ENCODE peak calls at places on chromosomes 12 and 14, in seven cellular contexts. P is PC-3, H is MM.1S, E is GM23248, J is SK-N-SH, I is GM23338, D is HCT116. M is an unnamed sample.

GRCh38 chr12:76762556-76762955 is 1.4 kb upstream of the ZDHHC17 start:
- DNase-seq in D (no peak), I (peak), H (no peak), J (no peak), P (no peak), E (peak), M (peak)

GRCh38 chr12:53972152-53972702 is 699 bp upstream of the HOXC11 start:
- DNase-seq in J (no peak), D (no peak), P (peak), H (no peak), I (no peak), E (peak), M (no peak)

GRCh38 chr12:63206908-63207307 is 55.9 kb upstream of the AVPR1A start:
- DNase-seq in D (no peak), J (no peak), H (no peak), P (peak), I (no peak), E (peak), M (peak)

GRCh38 chr12:9731797-9732196 is 1.1 kb downstream of the CLECL1 start:
- DNase-seq in J (no peak), E (no peak), D (no peak), P (no peak), H (peak), I (no peak), M (no peak)

GRCh38 chr12:70197362-70197744 is 45.9 kb upstream of the CNOT2 start:
- DNase-seq in H (no peak), J (no peak), D (no peak), E (peak), I (no peak), P (no peak), M (no peak)

GRCh38 chr14:105140581-105140980 is 28.0 kb downstream of the JAG2 start:
- DNase-seq in E (no peak), P (no peak), J (no peak), I (no peak), D (no peak), H (no peak), M (no peak)

GRCh38 chr12:97899956-97900355 is 437.4 kb downstream of the RMST start:
- DNase-seq in J (no peak), E (no peak), P (no peak), H (no peak), D (no peak), I (no peak), M (peak)

GRCh38 chr12:110885152-110885840 is 35.1 kb downstream of the MYL2 start:
- DNase-seq in P (no peak), D (no peak), J (no peak), I (no peak), H (no peak), E (no peak), M (no peak)

GRCh38 chr14:70660967-70661871 is 19.5 kb downstream of the TTC9 start:
- DNase-seq in J (no peak), P (no peak), D (no peak), H (no peak), I (no peak), E (no peak), M (no peak)

GRCh38 chr12:111596985-111597730 is 2.0 kb downstream of the ATXN2 start:
- DNase-seq in I (peak), E (peak), P (peak), J (peak), D (peak), H (peak), M (peak)

GRCh38 chr12:77940011-77940423 is 109.3 kb downstream of the NAV3 start:
- DNase-seq in I (no peak), D (peak), E (peak), H (no peak), P (peak), J (no peak), M (no peak)

GRCh38 chr14:23863836-23864235 is 89.7 kb upstream of the DHRS4 start:
- DNase-seq in I (no peak), E (no peak), H (no peak), P (no peak), J (no peak), D (no peak), M (no peak)

GRCh38 chr12:70849265-70849960 is 71.1 kb downstream of the PTPRR start:
- DNase-seq in H (peak), P (peak), J (peak), E (peak), D (peak), I (peak), M (peak)

GRCh38 chr12:106956048-106956935 is 585 bp downstream of the TMEM263 start:
- DNase-seq in D (peak), J (peak), P (peak), H (peak), I (peak), E (peak), M (peak)

GRCh38 chr12:25995906-25996305 is 37.4 kb downstream of the RASSF8 start:
- DNase-seq in E (peak), J (no peak), I (no peak), P (no peak), D (no peak), H (no peak), M (no peak)

GRCh38 chr12:56230449-56231183 is 765 bp downstream of the SLC39A5 start:
- DNase-seq in H (no peak), J (no peak), I (peak), P (no peak), D (no peak), E (no peak), M (peak)

GRCh38 chr12:5301539-5301938 is 130.4 kb upstream of the NTF3 start:
- DNase-seq in I (no peak), J (no peak), E (no peak), H (no peak), P (no peak), D (no peak), M (no peak)

GRCh38 chr12:99498756-99499155 is 148.8 kb upstream of the GARIN6 start:
- DNase-seq in H (no peak), D (no peak), I (peak), P (peak), J (no peak), E (peak), M (no peak)

GRCh38 chr12:50525422-50525821 is 20.6 kb downstream of the DIP2B start:
- DNase-seq in P (no peak), I (no peak), J (no peak), H (no peak), D (no peak), E (no peak), M (no peak)

GRCh38 chr14:62209287-62209899 is 447.2 kb downstream of the SNAPC1 start:
- DNase-seq in P (peak), J (no peak), D (no peak), I (no peak), H (no peak), E (peak), M (no peak)

GRCh38 chr12:121278450-121279375 is 17.8 kb downstream of the CAMKK2 start:
- DNase-seq in D (no peak), H (no peak), P (no peak), J (peak), I (no peak), E (peak), M (no peak)

GRCh38 chr12:107992870-107993451 is 136.1 kb upstream of the WSCD2 start:
- DNase-seq in I (peak), H (peak), E (peak), J (peak), D (peak), P (peak), M (peak)

GRCh38 chr14:38286481-38286880 is 30.6 kb upstream of the CLEC14A start:
- DNase-seq in P (no peak), D (no peak), J (no peak), E (peak), I (no peak), H (no peak), M (no peak)

GRCh38 chr14:67583711-67584644 is 16.1 kb downstream of the PIGH start:
- DNase-seq in H (peak), E (peak), J (peak), P (peak), D (peak), I (peak), M (peak)

GRCh38 chr14:84555493-84555892 is 974.5 kb upstream of the FLRT2 start:
- DNase-seq in D (no peak), J (no peak), H (no peak), I (no peak), E (no peak), P (no peak), M (no peak)

GRCh38 chr14:103994535-103995184 is 52.3 kb upstream of the RD3L start:
- DNase-seq in D (no peak), H (no peak), I (no peak), E (peak), P (peak), J (no peak), M (no peak)

GRCh38 chr14:74612346-74613021 is 447 bp upstream of the LTBP2 start:
- DNase-seq in P (peak), J (peak), H (peak), D (no peak), E (peak), I (peak), M (peak)

GRCh38 chr14:74611672-74612345 is at the start of gene LTBP2:
- DNase-seq in D (no peak), J (peak), P (peak), H (no peak), E (peak), I (peak), M (peak)

GRCh38 chr14:74610199-74610865 is 1.7 kb downstream of the LTBP2 start:
- DNase-seq in H (no peak), E (no peak), I (no peak), D (no peak), J (no peak), P (no peak), M (no peak)

GRCh38 chr14:74609721-74610120 is 2.3 kb downstream of the LTBP2 start:
- DNase-seq in H (no peak), E (peak), J (no peak), I (no peak), D (no peak), P (no peak), M (no peak)

DNA sequence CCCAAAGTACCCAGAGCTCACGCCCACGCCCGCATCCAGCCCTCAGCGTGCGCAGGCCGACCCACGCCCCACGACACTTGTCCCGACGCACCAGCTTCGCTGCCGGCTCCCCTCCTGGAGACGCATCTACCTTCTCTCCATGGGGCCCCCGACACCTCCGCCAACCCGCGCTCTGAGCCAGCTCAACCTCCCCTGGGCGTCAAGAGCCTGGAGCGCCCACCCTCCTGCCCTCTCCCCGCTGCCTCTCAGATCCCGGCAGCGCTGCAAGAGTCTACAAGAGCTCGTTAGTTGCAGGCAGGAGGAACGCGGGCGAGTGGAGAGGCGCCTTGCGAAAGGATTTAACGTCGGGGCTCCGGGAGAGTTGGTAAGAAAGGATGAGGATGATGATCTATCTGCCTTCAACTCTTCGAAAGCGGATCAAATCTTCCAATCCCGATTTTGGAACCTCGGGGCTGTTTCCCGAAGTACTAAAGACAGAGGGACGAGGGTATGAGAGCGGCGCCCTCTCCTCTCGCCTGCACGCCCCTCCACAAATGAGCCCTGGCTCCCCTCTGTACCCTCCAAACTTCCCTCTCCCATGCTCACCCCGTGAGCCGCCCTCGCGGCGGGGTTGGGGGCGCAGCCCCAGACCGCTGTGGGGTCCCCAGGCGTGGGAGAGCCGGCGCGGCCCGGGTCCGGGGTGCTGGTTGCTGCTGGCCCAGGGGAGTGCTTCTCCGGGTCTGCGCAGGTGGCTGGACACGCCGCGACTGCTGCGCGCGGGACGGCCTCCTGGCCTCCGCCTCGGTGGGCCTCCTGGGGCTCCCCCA is 968 bp downstream of the LTBP2 start:
- DNase-seq in H (no peak), P (no peak), I (peak), E (peak), D (no peak), J (no peak), M (no peak)
- TF ChIP-seq EZH2phosphoT487 in H (no peak), P (no peak), I (peak), E (no peak), D (no peak), J (no peak), M (peak)

DNA sequence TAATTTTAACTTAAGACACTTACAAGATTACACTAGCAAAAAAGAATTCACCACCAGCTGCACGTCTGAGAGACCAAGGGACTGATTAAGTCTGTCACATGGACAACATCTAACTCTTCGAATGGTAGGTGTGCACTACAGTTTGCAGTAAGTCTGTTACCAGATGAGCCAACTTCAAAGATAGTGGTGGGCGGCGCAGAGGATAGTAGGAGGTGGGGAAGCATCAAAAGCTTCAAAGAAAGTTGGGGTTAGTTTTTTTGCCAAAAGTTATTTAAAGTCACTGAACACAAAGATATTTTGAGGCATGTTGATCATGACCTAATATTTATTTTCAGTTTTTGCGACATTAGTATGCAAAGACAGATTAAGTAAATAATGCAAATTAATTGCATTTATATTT is 327.9 kb downstream of the BMP4 start:
- DNase-seq in H (no peak), E (no peak), P (no peak), I (no peak), D (no peak), J (no peak), M (no peak)
- TF ChIP-seq EZH2phosphoT487 in H (no peak), E (no peak), P (no peak), I (no peak), D (no peak), J (no peak), M (no peak)

GRCh38 chr14:59688224-59689170 is 111.9 kb upstream of the CCDC175 start:
- DNase-seq in J (peak), P (peak), E (peak), H (peak), I (peak), D (peak), M (peak)
- TF ChIP-seq EZH2phosphoT487 in J (no peak), P (no peak), E (no peak), H (no peak), I (no peak), D (no peak), M (no peak)

DNA sequence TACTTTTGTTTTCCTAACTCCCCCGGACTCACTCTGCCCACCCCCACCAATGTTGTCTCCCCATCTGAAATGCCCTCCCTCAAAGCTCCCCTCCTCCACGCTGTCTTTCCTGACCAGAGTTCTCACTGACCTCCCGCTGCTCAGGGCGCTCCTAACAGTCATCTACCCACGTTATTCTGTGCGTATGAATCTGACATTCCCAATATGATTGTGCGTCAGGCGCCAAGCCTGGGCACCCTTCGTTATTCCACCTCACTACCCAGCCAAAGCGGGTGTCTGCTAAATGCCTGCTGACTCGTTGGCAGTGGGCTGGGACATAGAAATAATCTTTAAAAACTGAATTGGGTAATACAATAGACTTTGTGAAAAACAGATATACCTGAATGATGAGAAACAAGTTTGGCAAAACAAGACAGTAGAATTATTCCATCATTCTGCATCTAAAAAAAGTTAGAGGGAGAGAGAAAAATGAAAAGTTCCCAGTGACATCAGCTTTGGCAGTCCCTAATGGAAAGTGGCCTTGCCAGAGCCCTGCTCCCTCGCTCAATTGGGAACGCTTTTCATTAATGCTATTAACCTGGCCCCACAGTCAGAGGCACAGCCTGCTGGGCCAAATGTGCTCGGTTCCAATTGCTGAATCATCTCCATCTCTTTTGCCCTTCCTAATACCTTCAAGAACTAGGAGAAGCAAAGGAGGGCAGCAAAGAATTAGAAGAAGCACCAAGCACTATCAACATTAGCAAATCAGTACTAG is 74.0 kb upstream of the PLXNC1 start:
- DNase-seq in H (no peak), I (no peak), J (no peak), P (no peak), E (peak), D (no peak), M (no peak)
- TF ChIP-seq EZH2phosphoT487 in H (no peak), I (no peak), J (no peak), P (no peak), E (no peak), D (no peak), M (no peak)

GRCh38 chr12:27583057-27583797 is 59.2 kb downstream of the PPFIBP1 start:
- DNase-seq in P (no peak), E (no peak), D (no peak), J (no peak), I (no peak), H (no peak), M (no peak)
- TF ChIP-seq EZH2phosphoT487 in P (no peak), E (no peak), D (no peak), J (no peak), I (no peak), H (no peak), M (no peak)

GRCh38 chr14:32363761-32364160 is 34.7 kb downstream of the AKAP6 start:
- DNase-seq in I (no peak), H (no peak), D (no peak), E (no peak), P (no peak), J (no peak), M (no peak)
- TF ChIP-seq EZH2phosphoT487 in I (no peak), H (no peak), D (no peak), E (no peak), P (no peak), J (no peak), M (no peak)

GRCh38 chr14:77098470-77099353 is 654 bp downstream of the CIPC start:
- DNase-seq in H (no peak), D (no peak), P (peak), E (peak), J (peak), I (peak), M (peak)
- TF ChIP-seq EZH2phosphoT487 in H (no peak), D (no peak), P (no peak), E (no peak), J (no peak), I (no peak), M (no peak)

GRCh38 chr14:55898938-55899337 is 219.3 kb upstream of the PELI2 start:
- DNase-seq in D (no peak), P (no peak), J (no peak), I (no peak), H (no peak), E (no peak), M (no peak)

GRCh38 chr14:55891692-55892091 is 226.5 kb upstream of the PELI2 start:
- DNase-seq in I (peak), D (no peak), P (no peak), J (no peak), E (no peak), H (no peak), M (no peak)

GRCh38 chr14:55889124-55889523 is 229.1 kb upstream of the PELI2 start:
- DNase-seq in P (peak), I (no peak), D (no peak), J (no peak), E (no peak), H (no peak), M (no peak)

GRCh38 chr14:55892906-55893305 is 225.3 kb upstream of the PELI2 start:
- DNase-seq in J (no peak), I (no peak), D (no peak), H (no peak), E (no peak), P (no peak), M (no peak)

GRCh38 chr14:55893695-55894094 is 224.5 kb upstream of the PELI2 start:
- DNase-seq in P (no peak), H (no peak), D (no peak), J (no peak), E (peak), I (no peak), M (no peak)
- TF ChIP-seq EZH2phosphoT487 in P (no peak), H (no peak), D (no peak), J (no peak), E (no peak), I (no peak), M (no peak)